ENCODE peak calls at places on chromosomes 13 and 19, in four cellular contexts. P is spleen, W is lower leg skin, I is BE2C. R is an unnamed sample.

GRCh38 chr13:50740052-50740741 is 103.3 kb downstream of the DLEU7 start:
- DNase-seq in I (no peak), P (no peak), W (no peak), R (no peak)

GRCh38 chr19:1837625-1838105 is 10.6 kb downstream of the REXO1 start:
- DNase-seq in W (no peak), P (no peak), I (peak), R (peak)

GRCh38 chr19:49912965-49913685 is 15.9 kb upstream of the ATF5 start:
- DNase-seq in W (no peak), I (no peak), P (no peak), R (no peak)

GRCh38 chr19:31083122-31083521 is 266.1 kb downstream of the TSHZ3 start:
- DNase-seq in W (no peak), P (no peak), I (no peak), R (no peak)

GRCh38 chr13:28657784-28658538 is 969 bp upstream of the POMP start:
- DNase-seq in P (no peak), I (no peak), W (no peak), R (no peak)

GRCh38 chr19:28987177-28987576 is 225.8 kb downstream of the UQCRFS1 start:
- DNase-seq in I (no peak), P (no peak), W (no peak), R (no peak)

GRCh38 chr13:31638577-31638976 is 100.7 kb upstream of the RXFP2 start:
- DNase-seq in W (no peak), I (no peak), P (no peak), R (no peak)

GRCh38 chr13:29548722-29549446 is 46.6 kb downstream of the SLC7A1 start:
- DNase-seq in I (peak), W (no peak), P (no peak), R (no peak)

GRCh38 chr13:26344980-26345379 is 91.1 kb downstream of the CDK8 start:
- DNase-seq in I (no peak), W (no peak), P (no peak), R (no peak)

GRCh38 chr19:13165091-13165997 is 15.1 kb downstream of the IER2 start:
- DNase-seq in I (no peak), P (no peak), W (no peak), R (no peak)

GRCh38 chr19:13160557-13160956 is 10.3 kb downstream of the IER2 start:
- DNase-seq in P (no peak), W (no peak), I (no peak), R (no peak)

GRCh38 chr19:13162749-13163608 is 12.8 kb downstream of the IER2 start:
- DNase-seq in P (peak), W (peak), I (peak), R (peak)

GRCh38 chr19:13164370-13165090 is 14.3 kb downstream of the IER2 start:
- DNase-seq in P (peak), I (peak), W (peak), R (peak)

DNA sequence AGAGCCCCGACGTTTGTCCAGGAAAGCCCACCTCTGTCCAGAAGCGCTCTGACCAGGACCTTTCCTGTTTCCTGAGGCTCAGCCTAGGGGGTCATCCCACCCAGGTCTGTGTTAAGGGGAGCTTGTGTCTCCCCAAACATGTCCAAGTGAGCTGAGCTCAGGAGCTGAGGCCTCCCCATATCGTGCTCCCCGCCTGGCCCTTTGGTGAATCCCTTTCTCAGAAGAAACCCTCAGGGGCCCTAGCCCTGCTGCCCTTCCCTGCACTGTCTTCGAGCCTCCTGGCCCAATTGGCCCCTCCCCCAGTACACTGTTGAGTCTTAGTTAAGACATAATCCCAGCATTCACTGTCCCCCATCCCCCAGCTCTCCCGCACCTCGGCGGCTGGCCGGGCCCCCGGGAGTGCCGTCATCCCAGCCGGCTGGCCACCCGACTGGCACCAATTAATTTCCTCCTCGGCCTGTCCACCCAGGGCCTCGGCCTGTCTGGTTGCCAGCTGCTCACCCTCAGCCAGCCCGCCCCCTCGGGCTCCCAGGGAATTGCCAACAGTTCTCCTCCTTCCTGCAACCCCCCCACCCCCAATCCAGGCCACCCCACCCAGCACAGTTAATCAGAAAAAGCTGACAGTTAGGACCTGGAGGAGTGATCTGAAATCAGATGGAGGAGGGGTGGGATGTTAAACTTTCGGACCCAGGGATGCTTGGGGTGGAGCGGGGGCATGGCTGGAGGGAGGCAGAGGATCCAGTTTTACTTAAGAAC is 13.6 kb downstream of the IER2 start:
- DNase-seq in I (peak), W (peak), P (peak), R (peak)
- TF ChIP-seq CTCF in I (no peak), W (no peak), P (no peak), R (no peak)

GRCh38 chr19:55340784-55341147 is 1.1 kb downstream of the KMT5C start:
- DNase-seq in I (peak), P (peak), W (no peak), R (peak)
- TF ChIP-seq CTCF in I (peak), P (no peak), W (no peak), R (no peak)

GRCh38 chr13:46617885-46618284 is 64.9 kb downstream of the LRCH1 start:
- DNase-seq in W (no peak), I (no peak), P (no peak), R (no peak)

GRCh38 chr13:46614582-46614981 is 61.6 kb downstream of the LRCH1 start:
- DNase-seq in P (no peak), I (no peak), W (no peak), R (no peak)

GRCh38 chr13:46615888-46616531 is 63.0 kb downstream of the LRCH1 start:
- DNase-seq in I (no peak), W (no peak), P (no peak), R (no peak)

GRCh38 chr13:46620029-46620428 is 67.1 kb downstream of the LRCH1 start:
- DNase-seq in W (no peak), P (no peak), I (no peak), R (no peak)

GRCh38 chr13:46617382-46617781 is 64.4 kb downstream of the LRCH1 start:
- DNase-seq in I (no peak), P (no peak), W (no peak), R (no peak)
- TF ChIP-seq CTCF in I (no peak), P (no peak), W (no peak), R (no peak)

DNA sequence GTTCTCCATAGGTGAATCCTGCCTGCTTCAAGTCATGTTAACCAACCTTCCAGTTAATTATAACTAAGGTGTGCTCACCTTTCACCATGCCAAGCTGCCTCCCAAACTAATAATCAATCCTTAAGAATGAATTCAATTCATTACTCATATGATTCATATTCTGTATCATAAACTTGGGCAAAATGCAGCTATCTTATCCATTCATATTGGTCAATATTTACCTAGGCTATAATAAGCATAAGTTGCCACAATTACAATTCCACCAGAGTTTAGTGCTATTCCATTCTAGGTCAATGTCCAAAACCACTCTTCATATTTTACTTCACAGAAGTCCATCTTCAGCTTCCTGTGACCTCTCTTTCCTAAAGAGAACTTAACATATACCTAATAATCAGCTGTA is 13.4 kb downstream of the ELF1 start:
- DNase-seq in W (no peak), P (no peak), I (no peak), R (no peak)
- TF ChIP-seq CTCF in W (no peak), P (no peak), I (no peak), R (no peak)

GRCh38 chr19:43641333-43641732 is 1.7 kb upstream of the CADM4 start:
- DNase-seq in I (no peak), W (no peak), P (no peak), R (no peak)

GRCh38 chr19:43638214-43638990 is 1.2 kb downstream of the CADM4 start:
- DNase-seq in W (no peak), I (no peak), P (no peak), R (no peak)

GRCh38 chr19:43640424-43640757 is 741 bp upstream of the CADM4 start:
- DNase-seq in P (no peak), W (no peak), I (no peak), R (no peak)

GRCh38 chr19:43638991-43639494 is 607 bp downstream of the CADM4 start:
- DNase-seq in W (no peak), P (no peak), I (no peak), R (no peak)

GRCh38 chr19:43639507-43640423 is at the start of gene CADM4:
- DNase-seq in P (peak), W (no peak), I (peak), R (peak)
- TF ChIP-seq CTCF in P (no peak), W (no peak), I (no peak), R (no peak)

DNA sequence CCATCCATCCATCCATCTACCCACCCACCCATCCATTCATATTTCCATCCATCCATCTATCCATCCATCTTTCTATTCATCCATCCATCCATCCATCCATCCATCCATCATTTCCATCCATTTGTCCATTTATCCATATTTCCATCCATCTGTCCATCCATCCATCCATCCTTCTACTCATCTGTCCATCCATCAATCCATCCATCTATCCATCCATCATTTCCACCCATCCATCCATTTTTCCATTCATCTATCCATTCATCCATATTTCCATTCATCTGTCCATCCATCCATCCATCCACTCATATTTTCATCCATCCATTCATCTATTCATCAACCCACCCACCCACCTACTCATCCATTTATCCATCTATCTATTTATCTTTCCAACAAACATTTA is 229.6 kb downstream of the TEX29 start:
- DNase-seq in I (no peak), W (no peak), P (no peak), R (no peak)
- TF ChIP-seq CTCF in I (no peak), W (no peak), P (no peak), R (no peak)

GRCh38 chr13:33606692-33607091 is 211.3 kb upstream of the RFC3 start:
- DNase-seq in P (no peak), I (no peak), W (no peak), R (no peak)
- TF ChIP-seq CTCF in P (no peak), I (no peak), W (no peak), R (no peak)

R was measured in nephron progenitor cell.